ENCODE peak calls at places on chromosome 4, in seven cellular contexts. S is NCI-H146; X is CD8-positive, alpha-beta memory T cell; G is omental fat pad; P is Calu3; F is mesothelial cell of epicardium; Z is M059J. J is an unnamed sample.

GRCh38 chr4:54227261-54228063 is 1.6 kb upstream of the PDGFRA start:
- DNase-seq in S (no peak), X (no peak), G (no peak), P (no peak), F (peak), Z (peak), J (no peak)

GRCh38 chr4:140756292-140757219 is at the start of gene TBC1D9:
- DNase-seq in S (peak), X (no peak), G (peak), P (peak), F (peak), Z (peak), J (peak)

GRCh38 chr4:19850909-19851308 is 400.8 kb upstream of the SLIT2 start:
- DNase-seq in S (no peak), X (no peak), G (no peak), P (no peak), F (no peak), Z (peak), J (no peak)

GRCh38 chr4:54840992-54841768 is 183.4 kb downstream of the KIT start:
- DNase-seq in S (peak), X (no peak), G (no peak), P (peak), F (no peak), Z (peak), J (peak)

GRCh38 chr4:79476196-79476595 is 68.2 kb upstream of the GK2 start:
- DNase-seq in S (no peak), X (no peak), G (no peak), P (no peak), F (no peak), Z (no peak), J (no peak)

GRCh38 chr4:51842167-51842553 is 793 bp upstream of the DCUN1D4 start:
- DNase-seq in S (peak), X (no peak), G (no peak), P (no peak), F (no peak), Z (no peak), J (no peak)

GRCh38 chr4:139660518-139661149 is 5.0 kb upstream of the MGST2 start:
- DNase-seq in S (no peak), X (no peak), G (no peak), P (no peak), F (no peak), Z (no peak), J (no peak)

GRCh38 chr4:8402640-8403039 is 37.9 kb downstream of the ACOX3 start:
- DNase-seq in S (no peak), X (no peak), G (no peak), P (no peak), F (no peak), Z (no peak), J (peak)

GRCh38 chr4:61294001-61294400 is 93.9 kb downstream of the ADGRL3 start:
- DNase-seq in S (peak), X (no peak), G (no peak), P (no peak), F (no peak), Z (no peak), J (no peak)

GRCh38 chr4:67152976-67153375 is 392.3 kb downstream of the CENPC start:
- DNase-seq in S (no peak), X (no peak), G (no peak), P (no peak), F (no peak), Z (no peak), J (no peak)

GRCh38 chr4:30461218-30461617 is 259.0 kb upstream of the PCDH7 start:
- DNase-seq in S (no peak), X (no peak), G (no peak), P (no peak), F (no peak), Z (no peak), J (no peak)

GRCh38 chr4:158860856-158861255 is 92.0 kb downstream of the FNIP2 start:
- DNase-seq in S (no peak), X (no peak), G (no peak), P (no peak), F (no peak), Z (no peak), J (no peak)

GRCh38 chr4:8238515-8239053 is 31.0 kb upstream of the HTRA3 start:
- DNase-seq in S (peak), X (no peak), G (no peak), P (peak), F (no peak), Z (no peak), J (no peak)

GRCh38 chr4:175453456-175453855 is 358.6 kb downstream of the GPM6A start:
- DNase-seq in S (no peak), X (no peak), G (no peak), P (no peak), F (no peak), Z (peak), J (no peak)

GRCh38 chr4:55410431-55410830 is 14.7 kb downstream of the TMEM165 start:
- DNase-seq in S (no peak), X (no peak), G (no peak), P (no peak), F (no peak), Z (no peak), J (no peak)

GRCh38 chr4:141022221-141022760 is 111.0 kb downstream of the RNF150 start:
- DNase-seq in S (no peak), X (no peak), G (no peak), P (no peak), F (no peak), Z (no peak), J (no peak)

GRCh38 chr4:80101768-80102116 is 28.7 kb upstream of the ANTXR2 start:
- DNase-seq in S (no peak), X (no peak), G (no peak), P (no peak), F (no peak), Z (peak), J (no peak)

GRCh38 chr4:81988178-81988577 is 385.6 kb downstream of the HNRNPD start:
- DNase-seq in S (no peak), X (no peak), G (no peak), P (no peak), F (no peak), Z (no peak), J (no peak)

GRCh38 chr4:124636793-124637192 is 75.7 kb downstream of the ANKRD50 start:
- DNase-seq in S (no peak), X (no peak), G (no peak), P (no peak), F (no peak), Z (peak), J (no peak)

GRCh38 chr4:139933541-139933940 is 220.4 kb downstream of the MAML3 start:
- DNase-seq in S (peak), X (no peak), G (no peak), P (peak), F (no peak), Z (no peak), J (no peak)

GRCh38 chr4:163767993-163768392 is 273.5 kb downstream of the TMA16 start:
- DNase-seq in S (no peak), X (no peak), G (no peak), P (no peak), F (no peak), Z (no peak), J (no peak)

GRCh38 chr4:110163327-110164070 is 34.9 kb downstream of the ELOVL6 start:
- DNase-seq in S (no peak), X (no peak), G (no peak), P (no peak), F (no peak), Z (peak), J (no peak)

GRCh38 chr4:125719987-125720386 is 405.2 kb downstream of the FAT4 start:
- DNase-seq in S (no peak), X (no peak), G (no peak), P (peak), F (no peak), Z (peak), J (no peak)

GRCh38 chr4:67292649-67293048 is 252.7 kb downstream of the CENPC start:
- DNase-seq in S (no peak), X (no peak), G (no peak), P (no peak), F (no peak), Z (no peak), J (no peak)

GRCh38 chr4:168615294-168615693 is 118.4 kb downstream of the PALLD start:
- DNase-seq in S (no peak), X (no peak), G (no peak), P (no peak), F (no peak), Z (peak), J (no peak)

GRCh38 chr4:168637872-168638756 is 141.3 kb downstream of the PALLD start:
- DNase-seq in S (no peak), X (no peak), G (no peak), P (no peak), F (no peak), Z (peak), J (no peak)